ENCODE peak calls at places on chromosomes 16 and 17, in four cellular contexts. One of them, this sample, is unnamed.

GRCh38 chr17:34913001-34913400 is 48.3 kb downstream of the CCT6B start:
- DNase-seq in natural killer cell treated with Interleukin-12 subunit alpha and Interleukin-12 subunit beta and Interleukin-15 and Interleukin-18, amount 100 ng/mL, for 72 hours: no peak
- DNase-seq in progenitor cell of endocrine pancreas: no peak
- DNase-seq in memory B cell: no peak
- DNase-seq in this sample: no peak

GRCh38 chr16:81530814-81531213 is 86.2 kb downstream of the CMIP start:
- DNase-seq in natural killer cell treated with Interleukin-12 subunit alpha and Interleukin-12 subunit beta and Interleukin-15 and Interleukin-18, amount 100 ng/mL, for 72 hours: no peak
- DNase-seq in progenitor cell of endocrine pancreas: no peak
- DNase-seq in memory B cell: no peak
- DNase-seq in this sample: no peak

GRCh38 chr16:73480381-73480780 is 432.5 kb upstream of the ZFHX3 start:
- DNase-seq in natural killer cell treated with Interleukin-12 subunit alpha and Interleukin-12 subunit beta and Interleukin-15 and Interleukin-18, amount 100 ng/mL, for 72 hours: no peak
- DNase-seq in progenitor cell of endocrine pancreas: no peak
- DNase-seq in memory B cell: no peak
- DNase-seq in this sample: no peak

GRCh38 chr16:81505011-81505660 is 60.5 kb downstream of the CMIP start:
- DNase-seq in natural killer cell treated with Interleukin-12 subunit alpha and Interleukin-12 subunit beta and Interleukin-15 and Interleukin-18, amount 100 ng/mL, for 72 hours: no peak
- DNase-seq in progenitor cell of endocrine pancreas: no peak
- DNase-seq in memory B cell: no peak
- DNase-seq in this sample: peak

GRCh38 chr17:63760771-63761539 is 12.4 kb downstream of the CCDC47 start:
- DNase-seq in natural killer cell treated with Interleukin-12 subunit alpha and Interleukin-12 subunit beta and Interleukin-15 and Interleukin-18, amount 100 ng/mL, for 72 hours: no peak
- DNase-seq in progenitor cell of endocrine pancreas: no peak
- DNase-seq in memory B cell: no peak
- DNase-seq in this sample: no peak

GRCh38 chr16:48409839-48410610 is 24.8 kb upstream of the SIAH1 start:
- DNase-seq in natural killer cell treated with Interleukin-12 subunit alpha and Interleukin-12 subunit beta and Interleukin-15 and Interleukin-18, amount 100 ng/mL, for 72 hours: no peak
- DNase-seq in progenitor cell of endocrine pancreas: no peak
- DNase-seq in memory B cell: no peak
- DNase-seq in this sample: peak

GRCh38 chr17:65987988-65988387 is 203.9 kb downstream of the CEP112 start:
- DNase-seq in natural killer cell treated with Interleukin-12 subunit alpha and Interleukin-12 subunit beta and Interleukin-15 and Interleukin-18, amount 100 ng/mL, for 72 hours: no peak
- DNase-seq in progenitor cell of endocrine pancreas: no peak
- DNase-seq in memory B cell: no peak
- DNase-seq in this sample: peak

GRCh38 chr16:64131423-64131822 is 990.4 kb downstream of the CDH11 start:
- DNase-seq in natural killer cell treated with Interleukin-12 subunit alpha and Interleukin-12 subunit beta and Interleukin-15 and Interleukin-18, amount 100 ng/mL, for 72 hours: no peak
- DNase-seq in progenitor cell of endocrine pancreas: no peak
- DNase-seq in memory B cell: no peak
- DNase-seq in this sample: no peak

GRCh38 chr17:17512866-17513265 is 16.7 kb upstream of the RASD1 start:
- DNase-seq in natural killer cell treated with Interleukin-12 subunit alpha and Interleukin-12 subunit beta and Interleukin-15 and Interleukin-18, amount 100 ng/mL, for 72 hours: no peak
- DNase-seq in progenitor cell of endocrine pancreas: no peak
- DNase-seq in memory B cell: no peak
- DNase-seq in this sample: no peak

GRCh38 chr17:61475726-61476125 is 23.5 kb downstream of the TBX4 start:
- DNase-seq in natural killer cell treated with Interleukin-12 subunit alpha and Interleukin-12 subunit beta and Interleukin-15 and Interleukin-18, amount 100 ng/mL, for 72 hours: no peak
- DNase-seq in progenitor cell of endocrine pancreas: no peak
- DNase-seq in memory B cell: no peak
- DNase-seq in this sample: no peak

GRCh38 chr17:79188048-79188447 is 113.4 kb downstream of the ENGASE start:
- DNase-seq in natural killer cell treated with Interleukin-12 subunit alpha and Interleukin-12 subunit beta and Interleukin-15 and Interleukin-18, amount 100 ng/mL, for 72 hours: no peak
- DNase-seq in progenitor cell of endocrine pancreas: peak
- DNase-seq in memory B cell: peak
- DNase-seq in this sample: peak

GRCh38 chr16:86391987-86392386 is 118.3 kb upstream of the FOXF1 start:
- DNase-seq in natural killer cell treated with Interleukin-12 subunit alpha and Interleukin-12 subunit beta and Interleukin-15 and Interleukin-18, amount 100 ng/mL, for 72 hours: no peak
- DNase-seq in progenitor cell of endocrine pancreas: no peak
- DNase-seq in memory B cell: no peak
- DNase-seq in this sample: no peak

GRCh38 chr16:9296273-9296593 is 204.8 kb downstream of the HAPSTR1 start:
- DNase-seq in natural killer cell treated with Interleukin-12 subunit alpha and Interleukin-12 subunit beta and Interleukin-15 and Interleukin-18, amount 100 ng/mL, for 72 hours: no peak
- DNase-seq in progenitor cell of endocrine pancreas: no peak
- DNase-seq in memory B cell: no peak
- DNase-seq in this sample: no peak

GRCh38 chr17:59793249-59793648 is 85.8 kb downstream of the VMP1 start:
- DNase-seq in natural killer cell treated with Interleukin-12 subunit alpha and Interleukin-12 subunit beta and Interleukin-15 and Interleukin-18, amount 100 ng/mL, for 72 hours: no peak
- DNase-seq in progenitor cell of endocrine pancreas: no peak
- DNase-seq in memory B cell: no peak
- DNase-seq in this sample: no peak